ENCODE peak calls at places on chromosomes 7 and 10, in eight cellular contexts. One of them, this sample, is unnamed.

GRCh38 chr10:30818010-30818660 is 188.6 kb upstream of the LYZL2 start:
- DNase-seq in SK-N-SH: peak
- DNase-seq in SJSA1: no peak
- DNase-seq in astrocyte: peak
- DNase-seq in right cardiac atrium: peak
- DNase-seq in heart right ventricle: peak
- DNase-seq in uterus: no peak
- DNase-seq in WERI-Rb-1: no peak
- DNase-seq in this sample: no peak

GRCh38 chr7:17558558-17559332 is 260.3 kb downstream of the AHR start:
- DNase-seq in SJSA1: no peak
- DNase-seq in heart right ventricle: no peak
- DNase-seq in WERI-Rb-1: no peak
- DNase-seq in right cardiac atrium: no peak
- DNase-seq in uterus: no peak
- DNase-seq in astrocyte: no peak
- DNase-seq in SK-N-SH: no peak
- DNase-seq in this sample: no peak

GRCh38 chr7:139691253-139691781 is 86.5 kb downstream of the HIPK2 start:
- DNase-seq in heart right ventricle: peak
- DNase-seq in SJSA1: no peak
- DNase-seq in uterus: no peak
- DNase-seq in right cardiac atrium: peak
- DNase-seq in WERI-Rb-1: no peak
- DNase-seq in astrocyte: no peak
- DNase-seq in SK-N-SH: peak
- DNase-seq in this sample: no peak

GRCh38 chr10:15146366-15146765 is 22.1 kb downstream of the NMT2 start:
- DNase-seq in SJSA1: no peak
- DNase-seq in heart right ventricle: no peak
- DNase-seq in right cardiac atrium: no peak
- DNase-seq in SK-N-SH: no peak
- DNase-seq in uterus: no peak
- DNase-seq in astrocyte: no peak
- DNase-seq in WERI-Rb-1: no peak
- DNase-seq in this sample: no peak

GRCh38 chr7:109284943-109285342 is 715.3 kb downstream of the DNAJB9 start:
- DNase-seq in astrocyte: no peak
- DNase-seq in WERI-Rb-1: no peak
- DNase-seq in SJSA1: no peak
- DNase-seq in SK-N-SH: no peak
- DNase-seq in right cardiac atrium: no peak
- DNase-seq in heart right ventricle: no peak
- DNase-seq in uterus: no peak
- DNase-seq in this sample: no peak

GRCh38 chr7:47783456-47784240 is 164.6 kb downstream of the PKD1L1 start:
- DNase-seq in astrocyte: peak
- DNase-seq in uterus: peak
- DNase-seq in right cardiac atrium: no peak
- DNase-seq in WERI-Rb-1: no peak
- DNase-seq in SJSA1: peak
- DNase-seq in heart right ventricle: no peak
- DNase-seq in SK-N-SH: no peak
- DNase-seq in this sample: no peak

GRCh38 chr10:22823109-22823508 is 104.7 kb upstream of the ARMC3 start:
- DNase-seq in SJSA1: peak
- DNase-seq in right cardiac atrium: no peak
- DNase-seq in SK-N-SH: no peak
- DNase-seq in astrocyte: peak
- DNase-seq in uterus: no peak
- DNase-seq in heart right ventricle: no peak
- DNase-seq in WERI-Rb-1: no peak
- DNase-seq in this sample: no peak

GRCh38 chr10:48587101-48587500 is 17.8 kb downstream of the ARHGAP22 start:
- DNase-seq in right cardiac atrium: no peak
- DNase-seq in uterus: no peak
- DNase-seq in SJSA1: no peak
- DNase-seq in heart right ventricle: no peak
- DNase-seq in WERI-Rb-1: no peak
- DNase-seq in SK-N-SH: no peak
- DNase-seq in astrocyte: no peak
- DNase-seq in this sample: no peak

GRCh38 chr10:113999520-113999919 is 44.1 kb upstream of the ADRB1 start:
- DNase-seq in SJSA1: no peak
- DNase-seq in WERI-Rb-1: no peak
- DNase-seq in uterus: no peak
- DNase-seq in SK-N-SH: no peak
- DNase-seq in right cardiac atrium: no peak
- DNase-seq in heart right ventricle: no peak
- DNase-seq in astrocyte: no peak
- DNase-seq in this sample: no peak

GRCh38 chr10:122197823-122198222 is 73.3 kb upstream of the BTBD16 start:
- DNase-seq in heart right ventricle: no peak
- DNase-seq in WERI-Rb-1: no peak
- DNase-seq in SJSA1: no peak
- DNase-seq in uterus: no peak
- DNase-seq in SK-N-SH: no peak
- DNase-seq in astrocyte: no peak
- DNase-seq in right cardiac atrium: no peak
- DNase-seq in this sample: no peak
- H3K27ac ChIP-seq in heart right ventricle: no peak
- H3K27ac ChIP-seq in WERI-Rb-1: no peak
- H3K27ac ChIP-seq in SJSA1: no peak
- H3K27ac ChIP-seq in uterus: no peak
- H3K27ac ChIP-seq in SK-N-SH: no peak
- H3K27ac ChIP-seq in astrocyte: no peak
- H3K27ac ChIP-seq in right cardiac atrium: no peak
- H3K27ac ChIP-seq in this sample: no peak

GRCh38 chr7:26153246-26153822 is 1.3 kb downstream of the NFE2L3 start:
- DNase-seq in uterus: no peak
- DNase-seq in WERI-Rb-1: no peak
- DNase-seq in right cardiac atrium: no peak
- DNase-seq in heart right ventricle: no peak
- DNase-seq in astrocyte: no peak
- DNase-seq in SJSA1: no peak
- DNase-seq in SK-N-SH: no peak
- DNase-seq in this sample: no peak

GRCh38 chr7:26151650-26151952 is 397 bp upstream of the NFE2L3 start:
- DNase-seq in astrocyte: no peak
- DNase-seq in heart right ventricle: no peak
- DNase-seq in SK-N-SH: no peak
- DNase-seq in uterus: no peak
- DNase-seq in right cardiac atrium: no peak
- DNase-seq in SJSA1: no peak
- DNase-seq in WERI-Rb-1: no peak
- DNase-seq in this sample: no peak

GRCh38 chr7:26151953-26152781 is at the start of gene NFE2L3:
- DNase-seq in WERI-Rb-1: peak
- DNase-seq in uterus: peak
- DNase-seq in SJSA1: peak
- DNase-seq in astrocyte: peak
- DNase-seq in SK-N-SH: peak
- DNase-seq in right cardiac atrium: peak
- DNase-seq in heart right ventricle: peak
- DNase-seq in this sample: peak

GRCh38 chr7:26155531-26156375 is 3.8 kb downstream of the NFE2L3 start:
- DNase-seq in WERI-Rb-1: no peak
- DNase-seq in SJSA1: no peak
- DNase-seq in heart right ventricle: no peak
- DNase-seq in right cardiac atrium: no peak
- DNase-seq in uterus: no peak
- DNase-seq in astrocyte: peak
- DNase-seq in SK-N-SH: no peak
- DNase-seq in this sample: no peak

GRCh38 chr7:26153823-26154783 is 2.1 kb downstream of the NFE2L3 start:
- DNase-seq in astrocyte: peak
- DNase-seq in WERI-Rb-1: no peak
- DNase-seq in right cardiac atrium: no peak
- DNase-seq in SJSA1: no peak
- DNase-seq in uterus: no peak
- DNase-seq in SK-N-SH: no peak
- DNase-seq in heart right ventricle: peak
- DNase-seq in this sample: no peak
- H3K27ac ChIP-seq in astrocyte: peak
- H3K27ac ChIP-seq in WERI-Rb-1: no peak
- H3K27ac ChIP-seq in right cardiac atrium: no peak
- H3K27ac ChIP-seq in SJSA1: no peak
- H3K27ac ChIP-seq in uterus: no peak
- H3K27ac ChIP-seq in SK-N-SH: peak
- H3K27ac ChIP-seq in heart right ventricle: no peak
- H3K27ac ChIP-seq in this sample: no peak

DNA sequence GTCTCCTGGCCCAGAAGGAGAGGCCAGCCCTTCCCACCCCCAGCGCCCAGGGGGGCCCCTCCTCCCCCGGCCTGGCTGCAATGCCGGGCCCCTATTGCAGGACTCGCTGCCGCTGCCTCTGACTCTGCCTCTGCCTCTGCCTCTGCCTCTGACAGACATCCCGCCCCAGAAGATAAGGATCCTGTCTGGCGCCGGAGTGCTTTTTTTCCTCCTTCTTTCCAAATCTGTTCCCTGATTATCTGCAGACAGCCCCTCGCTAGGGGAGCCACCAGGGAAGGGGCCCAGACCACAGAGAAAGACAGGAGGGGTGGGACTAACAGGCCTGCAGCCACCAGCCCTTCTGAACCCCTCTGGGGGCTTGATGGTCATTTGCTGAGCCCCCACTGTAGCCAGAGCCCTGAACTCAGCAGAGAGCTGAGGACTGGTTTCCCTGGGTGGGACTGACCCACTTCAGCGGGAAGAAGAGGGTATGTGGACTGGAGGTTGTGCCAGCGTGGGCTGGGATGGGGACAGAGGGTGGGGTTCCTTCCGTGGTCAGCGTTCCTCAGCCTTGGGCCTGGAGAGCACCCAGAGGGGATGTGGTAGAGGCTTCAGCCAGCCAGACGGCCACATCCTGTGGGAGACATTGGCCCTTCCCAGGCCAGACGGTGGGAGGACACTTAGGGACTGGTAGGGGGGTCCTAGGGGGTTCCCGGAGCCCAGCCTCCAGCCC is 22.8 kb downstream of the UNC5B start:
- DNase-seq in SK-N-SH: peak
- DNase-seq in SJSA1: no peak
- DNase-seq in right cardiac atrium: peak
- DNase-seq in WERI-Rb-1: no peak
- DNase-seq in heart right ventricle: peak
- DNase-seq in astrocyte: peak
- DNase-seq in uterus: peak
- DNase-seq in this sample: peak
- H3K27ac ChIP-seq in SK-N-SH: peak
- H3K27ac ChIP-seq in SJSA1: no peak
- H3K27ac ChIP-seq in right cardiac atrium: peak
- H3K27ac ChIP-seq in WERI-Rb-1: no peak
- H3K27ac ChIP-seq in heart right ventricle: peak
- H3K27ac ChIP-seq in astrocyte: peak
- H3K27ac ChIP-seq in uterus: peak
- H3K27ac ChIP-seq in this sample: peak

DNA sequence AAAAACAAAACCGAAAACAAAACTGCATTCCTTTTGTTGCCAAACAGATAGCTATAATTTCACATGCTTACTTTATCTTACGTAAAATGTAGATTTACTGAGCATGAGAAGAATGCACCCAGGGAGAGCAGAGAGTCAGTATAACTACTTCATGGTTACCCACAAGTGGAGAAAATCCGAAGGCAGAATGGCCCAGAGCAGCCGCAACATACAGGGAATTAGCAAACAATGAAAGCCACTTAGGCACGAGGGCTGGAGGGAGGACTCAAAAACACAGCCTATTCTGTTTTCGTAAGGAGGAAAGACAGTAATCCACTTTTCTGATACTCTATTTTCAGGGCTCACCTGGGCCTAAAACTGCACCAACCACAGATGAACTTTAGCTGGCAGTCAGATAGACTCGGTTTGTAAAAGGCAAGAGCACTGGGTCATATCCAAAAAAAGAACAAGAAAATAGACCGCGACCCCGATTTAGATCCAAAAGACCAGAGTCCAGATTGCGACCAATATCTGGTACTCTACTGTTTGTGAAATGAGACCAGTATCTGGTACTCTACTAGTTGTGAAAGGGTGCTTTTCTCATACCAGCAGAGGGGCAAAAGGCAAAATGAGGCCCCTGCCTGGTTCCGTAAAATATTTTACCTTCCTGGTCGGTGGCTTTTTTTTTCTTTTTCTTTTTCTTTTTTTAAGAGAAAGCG is 1.3 kb downstream of the ITPRIP start:
- DNase-seq in SJSA1: no peak
- DNase-seq in right cardiac atrium: no peak
- DNase-seq in SK-N-SH: no peak
- DNase-seq in uterus: no peak
- DNase-seq in astrocyte: peak
- DNase-seq in WERI-Rb-1: no peak
- DNase-seq in heart right ventricle: no peak
- DNase-seq in this sample: no peak
- H3K27ac ChIP-seq in SJSA1: peak
- H3K27ac ChIP-seq in right cardiac atrium: peak
- H3K27ac ChIP-seq in SK-N-SH: peak
- H3K27ac ChIP-seq in uterus: peak
- H3K27ac ChIP-seq in astrocyte: peak
- H3K27ac ChIP-seq in WERI-Rb-1: peak
- H3K27ac ChIP-seq in heart right ventricle: peak
- H3K27ac ChIP-seq in this sample: peak

DNA sequence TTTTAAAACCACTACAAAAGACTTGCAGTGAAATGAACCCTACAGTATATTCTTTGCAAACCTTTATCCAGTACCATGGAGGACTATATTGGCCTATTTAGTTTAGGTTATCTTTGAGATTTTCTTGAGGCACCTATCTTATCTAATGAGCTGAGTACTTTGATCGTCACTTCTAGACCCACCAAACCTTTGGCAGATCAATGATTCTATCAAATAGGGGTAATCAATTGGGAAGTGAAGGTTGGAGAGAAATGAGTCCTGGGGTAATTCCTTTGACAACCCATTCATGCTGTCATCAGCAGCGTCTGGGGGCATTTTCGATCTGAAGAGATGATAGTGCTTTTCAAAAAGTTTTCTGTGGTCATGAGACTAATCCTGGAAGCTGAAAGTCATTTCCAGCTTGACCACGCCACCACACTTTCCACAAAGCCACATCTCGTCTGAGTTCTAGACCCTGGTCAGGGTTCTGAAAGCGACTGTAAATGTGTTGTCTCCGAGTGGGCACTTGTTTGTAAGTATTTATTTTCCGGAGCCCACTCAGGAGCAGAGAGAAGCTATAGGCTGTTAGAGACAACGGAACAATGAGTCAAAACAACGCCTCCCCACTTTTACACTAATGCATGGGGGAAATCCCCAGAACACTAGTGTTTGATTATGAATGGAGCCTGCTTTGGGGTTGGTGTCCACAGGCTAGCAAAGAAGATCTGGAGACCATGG is 4.8 kb downstream of the EGR2 start:
- DNase-seq in SJSA1: no peak
- DNase-seq in astrocyte: no peak
- DNase-seq in right cardiac atrium: no peak
- DNase-seq in WERI-Rb-1: no peak
- DNase-seq in SK-N-SH: no peak
- DNase-seq in uterus: no peak
- DNase-seq in heart right ventricle: no peak
- DNase-seq in this sample: no peak
- H3K27ac ChIP-seq in SJSA1: no peak
- H3K27ac ChIP-seq in astrocyte: no peak
- H3K27ac ChIP-seq in right cardiac atrium: no peak
- H3K27ac ChIP-seq in WERI-Rb-1: no peak
- H3K27ac ChIP-seq in SK-N-SH: no peak
- H3K27ac ChIP-seq in uterus: no peak
- H3K27ac ChIP-seq in heart right ventricle: no peak
- H3K27ac ChIP-seq in this sample: no peak